ENCODE peak calls at places on chromosome 14, in four cellular contexts. K, J, F and R are unnamed samples.

GRCh38 chr14:31180299-31181051 is 27.1 kb downstream of the HECTD1 start:
- DNase-seq in K (no peak), J (no peak), F (no peak), R (no peak)

GRCh38 chr14:34933301-34933700 is 49.5 kb upstream of the SRP54 start:
- DNase-seq in F (no peak), K (no peak), J (no peak), R (no peak)

GRCh38 chr14:32078030-32078793 is 1.1 kb downstream of the ARHGAP5 start:
- DNase-seq in K (no peak), F (peak; percentile 33), J (peak; percentile 45), R (peak; percentile 15)

GRCh38 chr14:51419685-51420084 is 179.6 kb downstream of the TMX1 start:
- DNase-seq in K (no peak), J (no peak), F (no peak), R (no peak)

GRCh38 chr14:102822311-102822863 is 45.1 kb downstream of the TRAF3 start:
- DNase-seq in J (no peak), K (no peak), F (no peak), R (no peak)

GRCh38 chr14:51807355-51807754 is 53.1 kb upstream of the GNG2 start:
- DNase-seq in F (no peak), K (no peak), J (no peak), R (peak; percentile 41)

GRCh38 chr14:92532490-92533163 is 19.0 kb downstream of the RIN3 start:
- DNase-seq in K (no peak), F (no peak), J (peak; percentile 63), R (no peak)

GRCh38 chr14:77882098-77882497 is 82.2 kb downstream of the ADCK1 start:
- DNase-seq in K (no peak), J (no peak), F (peak; percentile 71), R (peak; percentile 82)

DNA sequence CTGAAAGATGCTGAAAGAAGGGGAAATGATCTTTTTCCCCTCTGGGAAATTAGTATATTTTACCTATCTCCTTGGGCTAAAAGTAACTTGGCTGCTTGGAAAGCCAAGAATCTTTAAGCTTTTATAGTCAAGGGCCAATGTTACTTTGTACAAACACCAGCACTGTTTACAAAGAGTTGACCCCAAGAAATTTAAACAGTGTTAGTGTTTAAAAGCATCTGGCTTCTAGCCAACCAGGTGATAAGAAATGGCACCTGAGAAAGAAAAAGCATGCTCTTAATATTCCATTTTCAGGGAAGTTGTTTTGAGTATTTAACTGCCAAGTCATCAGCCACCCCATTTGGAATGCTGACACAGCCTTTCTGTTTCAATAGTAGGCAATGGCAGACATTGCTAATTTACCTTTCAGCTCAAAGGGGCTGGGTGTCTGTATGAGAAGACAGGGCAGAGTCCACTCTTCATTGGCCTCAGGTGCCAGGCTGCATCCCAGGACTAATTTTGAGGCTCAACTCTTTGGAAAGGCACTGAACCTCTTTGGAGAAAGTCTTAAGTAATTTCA is 3.7 kb upstream of the SLC35F4 start:
- DNase-seq in K (no peak), J (no peak), F (no peak), R (no peak)
- H3K27me3 ChIP-seq in K (no peaks in the 10 kb centered on the region), J (peaks cover 14% of the 10 kb centered on the region), F (peaks cover 88% of the 10 kb centered on the region), R (no peaks in the 10 kb centered on the region)

GRCh38 chr14:69333791-69334337 is 64.2 kb downstream of the ERH start:
- DNase-seq in F (no peak), K (no peak), J (no peak), R (no peak)

GRCh38 chr14:69332782-69333395 is 65.2 kb downstream of the ERH start:
- DNase-seq in K (no peak), F (no peak), J (no peak), R (no peak)

GRCh38 chr14:69328765-69329164 is 68.8 kb downstream of the GALNT16 start:
- DNase-seq in J (no peak), K (no peak), F (no peak), R (no peak)

GRCh38 chr14:69328317-69328716 is 68.4 kb downstream of the GALNT16 start:
- DNase-seq in J (no peak), K (no peak), F (no peak), R (peak; percentile 50)

GRCh38 chr14:69331206-69331605 is 66.9 kb downstream of the ERH start:
- DNase-seq in K (no peak), F (no peak), J (no peak), R (no peak)
- H3K4me3 ChIP-seq in K (no peak overlapping the region), F (no peak overlapping the region), J (no peak overlapping the region), R (no peak overlapping the region)

DNA sequence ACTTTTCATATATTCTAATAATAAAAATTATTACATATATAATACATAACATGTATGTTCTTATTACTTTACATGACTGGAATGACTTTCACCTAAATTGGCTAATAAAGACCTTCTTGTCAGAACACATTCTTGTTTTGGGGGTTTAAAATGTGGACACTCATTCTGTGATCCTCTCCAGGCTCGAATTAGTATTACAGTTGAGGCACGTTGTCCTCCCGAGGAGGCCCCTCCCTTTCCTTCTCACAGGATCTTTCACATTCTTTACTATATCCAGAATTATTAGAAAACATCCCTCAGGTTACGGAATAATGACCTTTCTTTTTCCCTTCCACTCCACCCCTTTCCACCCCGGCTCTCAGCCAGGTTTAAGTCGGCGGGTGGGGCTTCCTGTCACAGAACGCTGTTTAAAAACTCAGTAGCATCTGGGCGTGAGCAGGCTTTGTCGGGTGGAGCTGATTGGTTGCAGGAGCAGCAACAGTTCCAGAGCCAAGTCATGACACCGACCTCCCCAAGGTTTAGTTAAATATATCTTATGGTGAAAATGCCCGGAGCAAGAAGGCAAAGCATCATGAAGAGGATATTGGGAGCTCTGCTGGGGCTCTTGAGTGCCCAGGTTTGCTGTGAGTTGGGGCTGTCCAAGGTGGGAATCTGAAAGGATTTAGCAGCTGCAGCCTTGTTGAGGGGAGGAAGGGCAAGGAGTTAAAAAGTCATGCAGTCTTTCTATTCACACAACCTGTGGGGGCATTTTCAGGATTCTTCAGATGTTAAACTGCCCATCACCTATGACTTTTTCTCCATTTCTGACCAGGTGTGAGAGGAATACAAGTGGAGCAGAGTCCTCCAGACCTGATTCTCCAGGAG is 396.7 kb upstream of the OR4E1 start:
- DNase-seq in K (peak; percentile 62), F (peak; percentile 46), J (peak; percentile 21), R (peak; percentile 61)
- H3K27me3 ChIP-seq in K (no peaks in the 10 kb centered on the region), F (peaks cover 8% of the 10 kb centered on the region), J (no peaks in the 10 kb centered on the region), R (peaks cover 2% of the 10 kb centered on the region)

GRCh38 chr14:104799239-104799599 is 1.7 kb upstream of the ZBTB42 start:
- DNase-seq in K (no peak), J (no peak), F (no peak), R (peak; percentile 23)
- H3K4me3 ChIP-seq in K (no peak overlapping the region), J (no peak overlapping the region), F (no peak overlapping the region), R (no peak overlapping the region)

DNA sequence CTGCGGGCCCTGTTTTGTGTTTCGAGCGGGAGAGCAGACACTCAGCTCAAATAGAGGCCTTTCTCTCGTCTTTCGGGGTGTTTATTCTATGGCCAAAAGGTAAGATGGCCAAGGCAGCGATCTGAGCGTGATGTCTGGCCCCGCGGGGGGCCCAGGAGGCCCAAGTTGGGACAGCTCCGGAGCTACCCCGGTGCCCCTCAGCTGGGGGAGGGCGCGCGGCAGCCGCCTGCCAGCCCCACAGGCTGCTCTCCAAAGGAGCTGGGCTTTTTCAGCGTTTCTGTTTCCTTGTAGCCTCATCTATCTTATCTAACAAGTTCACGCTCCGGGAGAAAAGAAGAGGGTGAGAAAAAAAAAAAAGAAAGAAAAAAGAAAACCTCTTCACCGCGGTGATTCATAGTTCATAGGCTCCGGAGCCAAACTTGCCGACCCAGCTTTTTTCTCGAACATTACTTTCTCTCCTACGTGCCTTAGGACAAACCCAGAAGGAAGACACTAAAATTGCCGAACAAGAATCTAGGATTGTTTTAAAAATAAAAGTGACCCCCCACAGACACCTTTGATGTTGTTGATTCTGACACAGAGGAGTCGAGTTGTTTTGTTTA is 7.4 kb upstream of the FOXG1 start:
- DNase-seq in K (no peak), J (no peak), F (no peak), R (no peak)
- H3K27me3 ChIP-seq in K (peaks cover 5% of the 10 kb centered on the region), J (peaks cover 73% of the 10 kb centered on the region), F (peaks cover 100% of the 10 kb centered on the region), R (peaks cover 17% of the 10 kb centered on the region)

GRCh38 chr14:104985675-104986486 is at the start of gene CLBA1:
- DNase-seq in J (peak; percentile 88), K (peak; percentile 92), F (peak; percentile 89), R (peak; percentile 91)

GRCh38 chr14:104989951-104990303 is 4.3 kb downstream of the CLBA1 start:
- DNase-seq in K (no peak), J (no peak), F (no peak), R (peak; percentile 34)

GRCh38 chr14:104984056-104984894 is 1.3 kb upstream of the CLBA1 start:
- DNase-seq in F (no peak), K (no peak), J (no peak), R (peak; percentile 49)

GRCh38 chr14:104989236-104989950 is 3.8 kb downstream of the CLBA1 start:
- DNase-seq in F (no peak), J (no peak), K (no peak), R (peak; percentile 29)

GRCh38 chr14:104986487-104987164 is 1.0 kb downstream of the CLBA1 start:
- DNase-seq in K (no peak), J (no peak), F (no peak), R (no peak)
- H3K4me3 ChIP-seq in K (peak overlapping the region; percentile 60), J (peak overlapping the region; percentile 88), F (peak overlapping the region; percentile 93), R (peak overlapping the region; percentile 63)

DNA sequence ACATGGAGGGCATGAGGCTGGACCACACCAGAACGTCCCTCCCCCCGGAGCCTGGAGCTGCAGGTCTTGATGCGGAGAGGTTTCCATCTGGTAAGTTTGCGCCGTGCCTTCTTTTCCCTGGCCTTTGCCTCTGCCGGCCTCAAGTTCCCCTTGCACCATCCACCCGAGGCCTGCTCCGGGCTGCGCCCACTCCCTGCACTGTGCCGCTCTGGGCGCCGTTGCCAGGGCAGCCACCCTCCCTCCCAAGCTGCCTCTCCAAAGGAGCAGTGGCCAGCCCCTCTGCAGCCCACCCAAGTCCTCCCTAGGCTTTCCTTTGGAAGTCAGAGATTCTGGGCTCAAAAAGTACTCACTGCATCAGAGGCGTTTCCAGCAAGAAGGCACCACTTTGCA is 46.2 kb upstream of the MEG3 start:
- DNase-seq in F (no peak), J (no peak), K (no peak), R (no peak)
- H3K27me3 ChIP-seq in F (peaks cover 52% of the 10 kb centered on the region), J (no peaks in the 10 kb centered on the region), K (no peaks in the 10 kb centered on the region), R (no peaks in the 10 kb centered on the region)

DNA sequence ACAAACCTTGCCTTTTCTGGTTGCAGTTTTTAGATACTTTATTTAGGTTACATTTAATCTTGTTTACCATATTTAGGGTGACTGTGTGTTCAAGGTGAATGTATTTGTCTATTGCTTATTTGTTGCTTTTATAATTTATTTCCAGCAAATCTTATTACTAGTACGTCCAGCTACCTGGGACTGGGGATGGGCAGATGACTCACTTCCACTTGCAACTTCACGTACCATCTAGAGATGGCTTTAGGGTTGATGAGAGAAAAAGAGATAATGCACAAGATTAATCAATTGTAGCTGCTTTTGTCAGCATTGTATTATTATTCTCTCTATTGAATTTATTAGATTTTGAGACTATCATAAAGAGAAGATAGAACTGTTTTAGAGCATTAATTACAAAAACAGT is 5.1 kb downstream of the MIPOL1 start:
- DNase-seq in K (no peak), F (no peak), J (no peak), R (no peak)
- H3K4me3 ChIP-seq in K (no peak overlapping the region), F (no peak overlapping the region), J (no peak overlapping the region), R (no peak overlapping the region)

GRCh38 chr14:87046960-87047359 is 946.0 kb downstream of the GALC start:
- DNase-seq in K (no peak), J (no peak), F (no peak), R (no peak)

GRCh38 chr14:87055007-87055406 is 938.0 kb downstream of the GALC start:
- DNase-seq in J (no peak), F (no peak), K (no peak), R (no peak)

GRCh38 chr14:87049886-87050820 is 942.8 kb downstream of the GALC start:
- DNase-seq in F (no peak), J (no peak), K (no peak), R (no peak)

GRCh38 chr14:87052646-87053225 is 940.2 kb downstream of the GALC start:
- DNase-seq in F (no peak), K (no peak), J (no peak), R (no peak)
- H3K27me3 ChIP-seq in F (no peaks in the 10 kb centered on the region), K (no peaks in the 10 kb centered on the region), J (no peaks in the 10 kb centered on the region), R (no peaks in the 10 kb centered on the region)